ENCODE peak calls at places on chromosomes 2 and 18, in eight cellular contexts. C is coronary artery, B is H9, O is AG10803, V is choroid plexus epithelial cell, S is AG09319, D is pancreas, G is GM10248. A is an unnamed sample.

GRCh38 chr2:176188969-176189665 is 649 bp downstream of the HOXD1 start:
- DNase-seq in C (no peak), B (peak), O (no peak), V (no peak), S (no peak), D (no peak), G (no peak), A (no peak)

GRCh38 chr2:44572196-44572900 is 210.6 kb downstream of the CAMKMT start:
- DNase-seq in C (no peak), B (no peak), O (peak), V (peak), S (no peak), D (no peak), G (no peak), A (no peak)

GRCh38 chr2:102801098-102801718 is 39.4 kb downstream of the TMEM182 start:
- DNase-seq in C (no peak), B (no peak), O (peak), V (peak), S (no peak), D (no peak), G (no peak), A (no peak)

GRCh38 chr2:181879295-181879694 is 12.2 kb upstream of the ITPRID2 start:
- DNase-seq in C (no peak), B (no peak), O (no peak), V (no peak), S (no peak), D (no peak), G (no peak), A (no peak)

GRCh38 chr2:46171996-46172546 is 125.1 kb upstream of the EPAS1 start:
- DNase-seq in C (peak), B (no peak), O (no peak), V (peak), S (no peak), D (no peak), G (no peak), A (no peak)

GRCh38 chr2:199848323-199848722 is 2.7 kb downstream of the FTCDNL1 start:
- DNase-seq in C (no peak), B (no peak), O (no peak), V (no peak), S (no peak), D (no peak), G (no peak), A (no peak)

GRCh38 chr2:173828189-173829157 is 136.7 kb downstream of the SP3 start:
- DNase-seq in C (no peak), B (no peak), O (no peak), V (no peak), S (no peak), D (no peak), G (no peak), A (no peak)

GRCh38 chr2:136106505-136106904 is 11.4 kb downstream of the CXCR4 start:
- DNase-seq in C (no peak), B (no peak), O (no peak), V (no peak), S (no peak), D (no peak), G (no peak), A (no peak)

GRCh38 chr2:29192526-29192925 is 77.3 kb downstream of the CLIP4 start:
- DNase-seq in C (no peak), B (no peak), O (peak), V (no peak), S (no peak), D (no peak), G (no peak), A (no peak)

GRCh38 chr2:1750935-1751767 is 6.8 kb upstream of the PXDN start:
- DNase-seq in C (peak), B (peak), O (peak), V (peak), S (no peak), D (peak), G (peak), A (no peak)

GRCh38 chr2:111169268-111169667 is 48.6 kb downstream of the BCL2L11 start:
- DNase-seq in C (no peak), B (no peak), O (no peak), V (no peak), S (no peak), D (no peak), G (no peak), A (no peak)

GRCh38 chr2:68594674-68595492 is 48.5 kb upstream of the PROKR1 start:
- DNase-seq in C (no peak), B (peak), O (peak), V (peak), S (peak), D (peak), G (peak), A (no peak)

GRCh38 chr2:74585406-74586182 is 31.1 kb downstream of the DOK1 start:
- DNase-seq in C (no peak), B (no peak), O (no peak), V (peak), S (no peak), D (no peak), G (peak), A (no peak)

GRCh38 chr18:22169889-22170420 is 566 bp downstream of the GATA6 start:
- DNase-seq in C (no peak), B (no peak), O (peak), V (no peak), S (no peak), D (peak), G (no peak), A (no peak)

GRCh38 chr18:3604626-3605408 is 154.8 kb downstream of the TGIF1 start:
- DNase-seq in C (no peak), B (no peak), O (peak), V (peak), S (peak), D (no peak), G (peak), A (no peak)

GRCh38 chr18:8601277-8602032 is 7.8 kb upstream of the RAB12 start:
- DNase-seq in C (no peak), B (no peak), O (no peak), V (no peak), S (no peak), D (no peak), G (no peak), A (no peak)

GRCh38 chr2:10309286-10309685 is 6.6 kb downstream of the HPCAL1 start:
- DNase-seq in C (no peak), B (no peak), O (no peak), V (no peak), S (no peak), D (no peak), G (no peak), A (no peak)

GRCh38 chr2:215653344-215654015 is 217.6 kb upstream of the FN1 start:
- DNase-seq in C (no peak), B (no peak), O (peak), V (peak), S (no peak), D (no peak), G (no peak), A (no peak)

GRCh38 chr18:907171-907879 is 2.7 kb downstream of the ADCYAP1 start:
- DNase-seq in C (no peak), B (peak), O (no peak), V (no peak), S (no peak), D (no peak), G (no peak), A (peak)

GRCh38 chr2:8588831-8589191 is 93.0 kb upstream of the ID2 start:
- DNase-seq in C (no peak), B (no peak), O (no peak), V (no peak), S (no peak), D (no peak), G (no peak), A (no peak)

GRCh38 chr2:12597555-12597954 is 119.2 kb upstream of the TRIB2 start:
- DNase-seq in C (no peak), B (no peak), O (no peak), V (no peak), S (no peak), D (no peak), G (no peak), A (no peak)

GRCh38 chr2:121608367-121608766 is 40.9 kb downstream of the CLASP1 start:
- DNase-seq in C (no peak), B (no peak), O (peak), V (peak), S (no peak), D (no peak), G (no peak), A (no peak)

GRCh38 chr2:228273159-228273558 is 91.7 kb upstream of the SPHKAP start:
- DNase-seq in C (no peak), B (no peak), O (no peak), V (no peak), S (no peak), D (no peak), G (no peak), A (no peak)

GRCh38 chr2:86298411-86299390 is 38.7 kb downstream of the REEP1 start:
- DNase-seq in C (no peak), B (no peak), O (peak), V (no peak), S (no peak), D (no peak), G (no peak), A (no peak)

GRCh38 chr2:20509766-20510490 is 63.1 kb downstream of the RHOB start:
- DNase-seq in C (no peak), B (peak), O (peak), V (peak), S (no peak), D (no peak), G (no peak), A (peak)

GRCh38 chr2:151138507-151138906 is 123.2 kb downstream of the RBM43 start:
- DNase-seq in C (no peak), B (no peak), O (peak), V (peak), S (peak), D (no peak), G (no peak), A (no peak)

GRCh38 chr2:233290446-233290845 is 17.2 kb upstream of the SAG start:
- DNase-seq in C (no peak), B (no peak), O (no peak), V (no peak), S (no peak), D (no peak), G (no peak), A (no peak)

GRCh38 chr2:25877431-25878360 is 591 bp downstream of the ASXL2 start:
- DNase-seq in C (peak), B (peak), O (peak), V (peak), S (no peak), D (peak), G (peak), A (peak)

GRCh38 chr2:47644351-47644750 is 138.6 kb upstream of the MSH6 start:
- DNase-seq in C (peak), B (peak), O (no peak), V (no peak), S (no peak), D (no peak), G (no peak), A (no peak)

GRCh38 chr2:31384771-31385276 is 29.7 kb downstream of the XDH start:
- DNase-seq in C (no peak), B (no peak), O (peak), V (peak), S (peak), D (no peak), G (no peak), A (no peak)

GRCh38 chr2:72886505-72887031 is 640 bp upstream of the SPR start:
- DNase-seq in C (no peak), B (no peak), O (no peak), V (no peak), S (no peak), D (no peak), G (no peak), A (no peak)

GRCh38 chr2:72889991-72890390 is 2.8 kb downstream of the SPR start:
- DNase-seq in C (no peak), B (no peak), O (no peak), V (no peak), S (no peak), D (no peak), G (no peak), A (no peak)

GRCh38 chr2:72888438-72889202 is 1.4 kb downstream of the SPR start:
- DNase-seq in C (no peak), B (no peak), O (no peak), V (no peak), S (no peak), D (no peak), G (no peak), A (no peak)

GRCh38 chr2:72887836-72888437 is 729 bp downstream of the SPR start:
- DNase-seq in C (peak), B (peak), O (peak), V (peak), S (peak), D (peak), G (peak), A (peak)

GRCh38 chr2:72887032-72887835 is at the start of gene SPR:
- DNase-seq in C (peak), B (peak), O (peak), V (peak), S (no peak), D (peak), G (peak), A (no peak)
- TF ChIP-seq CTCF in C (no peak), B (no peak), O (no peak), V (no peak), S (no peak), D (no peak), G (peak), A (no peak)

DNA sequence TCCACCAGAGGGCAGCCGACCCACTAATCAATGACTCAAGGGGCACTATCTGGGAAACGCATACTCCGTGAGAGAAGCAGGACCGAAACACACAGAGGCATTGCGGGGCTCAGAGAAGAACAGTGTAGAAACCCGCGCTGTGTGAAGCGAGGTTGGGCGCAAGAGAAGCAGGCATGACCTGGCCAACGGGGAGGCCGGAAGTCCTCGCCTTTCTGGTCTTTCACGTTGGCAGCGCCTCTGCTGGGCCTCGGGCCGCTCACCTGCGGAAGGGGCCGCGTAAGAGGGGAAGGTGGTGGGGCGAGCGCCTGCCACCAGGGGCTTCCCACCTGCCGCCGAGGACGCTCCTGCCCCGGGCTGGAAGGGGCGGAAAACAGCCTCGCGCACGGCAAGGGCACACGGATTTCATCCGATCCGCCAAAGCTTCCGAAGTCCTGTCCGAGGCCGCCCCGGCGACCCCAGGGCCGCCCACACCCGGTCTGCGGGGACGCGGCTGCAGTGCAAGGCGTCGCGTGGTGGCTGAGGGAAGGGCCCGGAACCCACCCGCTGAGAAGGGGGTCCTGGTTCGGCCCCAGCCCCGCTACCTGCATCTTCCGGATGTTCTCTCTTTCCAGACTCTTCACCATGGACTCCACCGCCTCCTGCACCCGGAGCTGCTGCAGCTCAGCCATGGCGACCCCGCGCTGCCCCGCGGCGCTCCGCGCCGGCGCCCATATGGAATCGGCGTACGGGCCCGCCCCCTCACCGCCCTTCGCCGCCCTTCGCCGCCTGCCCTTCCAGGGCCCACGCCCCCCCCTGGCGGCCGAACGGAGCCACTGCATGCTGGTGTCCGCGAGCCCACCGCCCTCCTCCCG is at the start of gene FAM136A:
- DNase-seq in C (peak), B (peak), O (peak), V (peak), S (peak), D (peak), G (peak), A (peak)
- TF ChIP-seq CTCF in C (peak), B (peak), O (peak), V (peak), S (peak), D (peak), G (peak), A (peak)

DNA sequence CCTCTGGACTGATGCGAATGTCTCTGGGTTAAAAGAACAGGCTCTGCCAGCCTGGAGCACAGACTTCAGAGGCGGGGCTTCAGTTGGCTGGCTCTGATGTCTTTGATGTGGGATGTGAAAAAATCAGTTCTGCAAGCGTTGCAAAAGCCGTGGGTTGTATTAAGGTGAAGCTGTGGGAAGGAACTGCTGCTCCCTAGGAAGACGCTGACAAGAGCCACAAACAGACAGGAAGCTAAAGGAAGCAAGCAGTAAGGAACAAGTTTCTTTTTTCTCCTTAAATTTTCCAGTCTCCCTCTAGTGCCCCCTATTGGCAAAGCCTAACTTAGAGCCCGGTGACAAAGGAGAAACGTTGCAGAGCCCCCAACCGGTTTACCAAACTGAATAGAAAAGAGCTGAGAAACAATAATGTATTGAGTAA is 239.0 kb downstream of the CCDC178 start:
- DNase-seq in C (no peak), B (peak), O (no peak), V (peak), S (no peak), D (peak), G (peak), A (peak)
- TF ChIP-seq CTCF in C (no peak), B (peak), O (peak), V (peak), S (peak), D (no peak), G (no peak), A (no peak)

DNA sequence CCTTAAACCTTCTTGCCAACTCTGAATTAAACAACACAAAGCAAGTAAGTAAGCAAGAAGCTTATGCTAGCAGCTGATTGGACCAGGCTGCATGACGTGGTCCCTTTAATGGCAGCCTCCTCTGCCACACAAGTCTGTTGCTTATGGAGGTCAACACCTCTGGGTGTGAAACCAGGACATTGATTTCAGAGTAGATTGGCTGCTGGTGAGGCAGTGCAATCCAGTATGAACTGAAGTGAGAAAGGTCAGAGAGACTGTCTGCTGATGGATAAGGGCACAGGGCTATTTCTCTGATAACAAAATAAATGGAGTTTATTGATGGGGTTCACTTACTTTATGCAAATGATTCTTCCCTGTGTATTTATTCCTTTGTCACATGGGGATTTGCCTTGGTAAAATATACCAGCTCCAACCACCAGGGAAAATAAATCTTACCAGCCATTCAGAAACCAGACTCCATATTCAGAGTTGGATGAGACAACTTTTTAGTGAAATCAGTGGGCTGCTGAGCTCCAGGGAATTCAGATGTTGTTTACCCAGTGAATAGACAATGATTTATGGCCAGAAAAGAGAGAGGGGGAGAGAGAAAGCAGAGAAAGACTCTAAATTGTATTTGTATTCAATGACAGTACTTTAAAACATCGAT is 112.3 kb upstream of the NCKAP5 start:
- DNase-seq in C (no peak), B (no peak), O (no peak), V (no peak), S (no peak), D (no peak), G (no peak), A (no peak)
- TF ChIP-seq CTCF in C (no peak), B (no peak), O (peak), V (peak), S (no peak), D (no peak), G (no peak), A (peak)

DNA sequence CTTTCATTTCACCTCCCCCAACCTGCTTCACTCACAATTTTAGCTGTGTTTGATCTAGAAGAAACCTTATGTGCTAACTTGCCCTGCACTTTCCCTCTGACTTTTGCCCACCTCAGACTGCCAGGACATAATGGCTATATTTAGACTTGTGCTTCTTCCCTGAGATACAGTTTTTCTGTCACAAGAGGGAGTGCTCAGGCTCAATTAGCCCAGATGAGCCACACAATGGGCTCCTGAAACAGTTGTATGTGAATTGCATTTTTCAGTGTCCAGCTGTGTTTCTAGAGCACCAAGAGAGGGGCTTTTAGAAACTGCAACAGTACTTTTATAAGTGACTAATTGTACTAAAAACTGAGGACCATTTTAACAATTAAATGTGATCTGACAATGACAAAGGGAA is 109.6 kb downstream of the FSHR start:
- DNase-seq in C (no peak), B (no peak), O (no peak), V (peak), S (no peak), D (no peak), G (no peak), A (no peak)
- TF ChIP-seq CTCF in C (no peak), B (peak), O (no peak), V (no peak), S (no peak), D (no peak), G (peak), A (no peak)

DNA sequence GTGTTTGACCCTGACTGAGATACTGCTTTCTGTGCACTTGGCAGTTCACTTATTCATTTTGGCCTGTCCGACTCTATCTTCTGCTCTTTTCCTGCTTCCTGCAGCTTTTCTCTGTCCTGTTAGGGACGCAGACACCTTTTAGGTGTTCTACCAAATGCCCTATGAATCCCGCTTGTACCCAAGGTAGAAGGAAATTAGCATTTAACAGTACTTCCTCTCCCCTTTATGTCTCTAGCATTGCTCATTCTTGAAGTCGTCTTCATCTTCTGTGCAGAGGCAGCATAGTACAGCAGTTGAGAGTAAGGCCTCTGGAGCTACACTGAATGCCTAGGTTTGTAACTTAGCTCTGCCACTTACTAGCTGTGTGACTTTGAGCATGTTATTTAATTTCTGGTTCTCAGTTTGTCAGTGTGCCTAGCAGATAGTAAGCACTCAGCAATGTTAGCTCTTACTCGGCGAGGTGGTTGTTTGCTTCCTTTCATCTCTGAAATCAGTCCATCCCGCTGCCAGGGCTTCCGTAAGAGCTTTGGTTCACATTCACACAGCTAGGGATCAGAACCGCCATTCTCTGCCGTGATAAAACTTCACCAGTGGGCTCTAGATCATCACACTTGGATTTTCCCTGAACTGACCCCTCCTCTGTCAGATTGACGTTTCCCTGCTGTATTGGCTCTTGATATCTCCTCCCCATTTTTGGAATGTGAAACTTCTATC is 1.4 kb downstream of the CCT7 start:
- DNase-seq in C (no peak), B (no peak), O (no peak), V (peak), S (no peak), D (no peak), G (no peak), A (no peak)
- TF ChIP-seq CTCF in C (no peak), B (no peak), O (no peak), V (no peak), S (no peak), D (no peak), G (no peak), A (no peak)